ENCODE peak calls at places on chromosome 3, in six cellular contexts. One of them, this sample, is unnamed.

GRCh38 chr3:59777559-59778178 is 727.8 kb upstream of the CFAP20DC start:
- DNase-seq in pancreas: no peak
- DNase-seq in GM12865: no peak
- DNase-seq in body of pancreas: no peak
- DNase-seq in neural crest cell: no peak
- DNase-seq in fibroblast of the aortic adventitia: no peak
- DNase-seq in this sample: no peak

GRCh38 chr3:143095813-143096212 is 23.8 kb upstream of the CHST2 start:
- DNase-seq in pancreas: no peak
- DNase-seq in GM12865: no peak
- DNase-seq in body of pancreas: no peak
- DNase-seq in neural crest cell: no peak
- DNase-seq in fibroblast of the aortic adventitia: no peak
- DNase-seq in this sample: no peak

GRCh38 chr3:121529308-121529707 is 16.5 kb downstream of the POLQ start:
- DNase-seq in pancreas: no peak
- DNase-seq in GM12865: no peak
- DNase-seq in body of pancreas: no peak
- DNase-seq in neural crest cell: no peak
- DNase-seq in fibroblast of the aortic adventitia: peak; percentile 39
- DNase-seq in this sample: no peak

GRCh38 chr3:114451561-114452018 is 157.8 kb downstream of the TIGIT start:
- DNase-seq in pancreas: peak; percentile 28
- DNase-seq in GM12865: no peak
- DNase-seq in body of pancreas: peak; percentile 34
- DNase-seq in neural crest cell: no peak
- DNase-seq in fibroblast of the aortic adventitia: peak; percentile 66
- DNase-seq in this sample: no peak

GRCh38 chr3:192851821-192852352 is 65.8 kb downstream of the MB21D2 start:
- DNase-seq in pancreas: peak; percentile 90
- DNase-seq in GM12865: peak; percentile 72
- DNase-seq in body of pancreas: peak; percentile 88
- DNase-seq in neural crest cell: no peak
- DNase-seq in fibroblast of the aortic adventitia: peak; percentile 78
- DNase-seq in this sample: no peak

GRCh38 chr3:11847607-11848006 is 922 bp upstream of the TAMM41 start:
- DNase-seq in pancreas: no peak
- DNase-seq in GM12865: no peak
- DNase-seq in body of pancreas: no peak
- DNase-seq in neural crest cell: no peak
- DNase-seq in fibroblast of the aortic adventitia: no peak
- DNase-seq in this sample: no peak

GRCh38 chr3:46383946-46384330 is 13.2 kb downstream of the CCR5 start:
- DNase-seq in pancreas: no peak
- DNase-seq in GM12865: no peak
- DNase-seq in body of pancreas: no peak
- DNase-seq in neural crest cell: no peak
- DNase-seq in fibroblast of the aortic adventitia: no peak
- DNase-seq in this sample: no peak

GRCh38 chr3:37418357-37418756 is 244.0 kb upstream of the LRRFIP2 start:
- DNase-seq in pancreas: no peak
- DNase-seq in GM12865: no peak
- DNase-seq in body of pancreas: no peak
- DNase-seq in neural crest cell: no peak
- DNase-seq in fibroblast of the aortic adventitia: no peak
- DNase-seq in this sample: no peak

GRCh38 chr3:128415773-128416577 is 50.7 kb downstream of the DNAJB8 start:
- DNase-seq in pancreas: no peak
- DNase-seq in GM12865: no peak
- DNase-seq in body of pancreas: no peak
- DNase-seq in neural crest cell: no peak
- DNase-seq in fibroblast of the aortic adventitia: no peak
- DNase-seq in this sample: no peak

GRCh38 chr3:193974147-193974546 is 161.8 kb upstream of the HES1 start:
- DNase-seq in pancreas: no peak
- DNase-seq in GM12865: no peak
- DNase-seq in body of pancreas: no peak
- DNase-seq in neural crest cell: no peak
- DNase-seq in fibroblast of the aortic adventitia: no peak
- DNase-seq in this sample: no peak

GRCh38 chr3:45786801-45787495 is 9.4 kb downstream of the SLC6A20 start:
- DNase-seq in pancreas: no peak
- DNase-seq in GM12865: no peak
- DNase-seq in body of pancreas: no peak
- DNase-seq in neural crest cell: no peak
- DNase-seq in fibroblast of the aortic adventitia: no peak
- DNase-seq in this sample: no peak

GRCh38 chr3:168714609-168715240 is 619.0 kb upstream of the GOLIM4 start:
- DNase-seq in pancreas: no peak
- DNase-seq in GM12865: peak; percentile 55
- DNase-seq in body of pancreas: no peak
- DNase-seq in neural crest cell: no peak
- DNase-seq in fibroblast of the aortic adventitia: no peak
- DNase-seq in this sample: no peak

GRCh38 chr3:43178891-43179366 is 73.0 kb upstream of the POMGNT2 start:
- DNase-seq in pancreas: peak; percentile 67
- DNase-seq in GM12865: no peak
- DNase-seq in body of pancreas: peak; percentile 47
- DNase-seq in neural crest cell: no peak
- DNase-seq in fibroblast of the aortic adventitia: peak; percentile 14
- DNase-seq in this sample: no peak
- TF ChIP-seq CTCF in pancreas: no peak
- TF ChIP-seq CTCF in GM12865: no peak
- TF ChIP-seq CTCF in body of pancreas: no peak
- TF ChIP-seq CTCF in neural crest cell: no peak
- TF ChIP-seq CTCF in fibroblast of the aortic adventitia: no peak
- TF ChIP-seq CTCF in this sample: no peak

GRCh38 chr3:57586778-57587177 is 10.4 kb downstream of the ARF4 start:
- DNase-seq in pancreas: no peak
- DNase-seq in GM12865: peak; percentile 32
- DNase-seq in body of pancreas: no peak
- DNase-seq in neural crest cell: no peak
- DNase-seq in fibroblast of the aortic adventitia: no peak
- DNase-seq in this sample: no peak

GRCh38 chr3:57577786-57578185 is 19.4 kb downstream of the ARF4 start:
- DNase-seq in pancreas: no peak
- DNase-seq in GM12865: no peak
- DNase-seq in body of pancreas: no peak
- DNase-seq in neural crest cell: no peak
- DNase-seq in fibroblast of the aortic adventitia: no peak
- DNase-seq in this sample: peak; percentile 17

GRCh38 chr3:57587946-57588345 is 9.2 kb downstream of the ARF4 start:
- DNase-seq in pancreas: no peak
- DNase-seq in GM12865: no peak
- DNase-seq in body of pancreas: no peak
- DNase-seq in neural crest cell: no peak
- DNase-seq in fibroblast of the aortic adventitia: peak; percentile 55
- DNase-seq in this sample: no peak

GRCh38 chr3:57583544-57583943 is 13.6 kb downstream of the ARF4 start:
- DNase-seq in pancreas: no peak
- DNase-seq in GM12865: no peak
- DNase-seq in body of pancreas: no peak
- DNase-seq in neural crest cell: no peak
- DNase-seq in fibroblast of the aortic adventitia: no peak
- DNase-seq in this sample: no peak

DNA sequence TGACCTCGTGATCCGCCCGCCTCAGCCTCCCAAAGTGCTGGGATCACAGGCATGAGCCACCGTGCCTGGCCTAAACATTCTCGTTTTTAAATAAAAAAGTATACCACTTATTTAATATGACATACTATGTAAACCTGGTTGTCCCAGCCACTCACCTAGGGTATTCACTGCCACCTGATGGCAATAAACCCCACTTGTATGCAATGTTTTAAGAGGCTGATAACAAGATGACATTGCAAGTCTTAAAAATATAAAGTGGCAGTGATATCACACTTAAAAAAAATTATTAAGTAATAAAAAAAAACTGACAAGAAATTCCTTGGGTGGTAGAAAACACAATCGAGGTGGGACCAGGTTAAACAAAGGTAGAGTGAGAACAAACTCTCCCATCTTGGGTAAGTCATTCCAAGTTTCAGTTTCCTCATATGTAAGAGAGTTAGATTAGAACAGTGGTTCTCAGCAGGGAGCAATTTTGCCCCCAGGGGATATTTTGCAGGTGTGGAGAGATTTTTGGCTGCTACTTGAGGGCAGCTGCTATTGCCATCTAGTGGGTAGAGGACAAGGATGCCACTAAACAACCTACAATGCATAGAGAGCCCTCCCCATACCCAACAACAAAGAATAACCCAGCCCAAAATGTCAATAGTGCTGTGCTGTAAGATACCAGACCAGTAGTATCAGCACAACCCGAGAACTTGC is 14.5 kb downstream of the ARF4 start:
- DNase-seq in pancreas: no peak
- DNase-seq in GM12865: peak; percentile 37
- DNase-seq in body of pancreas: no peak
- DNase-seq in neural crest cell: no peak
- DNase-seq in fibroblast of the aortic adventitia: no peak
- DNase-seq in this sample: no peak
- TF ChIP-seq CTCF in pancreas: no peak
- TF ChIP-seq CTCF in GM12865: no peak
- TF ChIP-seq CTCF in body of pancreas: no peak
- TF ChIP-seq CTCF in neural crest cell: peak; percentile 51
- TF ChIP-seq CTCF in fibroblast of the aortic adventitia: peak; percentile 20
- TF ChIP-seq CTCF in this sample: no peak

GRCh38 chr3:127371338-127371737 is 83.5 kb upstream of the PRR20G start:
- DNase-seq in pancreas: no peak
- DNase-seq in GM12865: no peak
- DNase-seq in body of pancreas: no peak
- DNase-seq in neural crest cell: no peak
- DNase-seq in fibroblast of the aortic adventitia: no peak
- DNase-seq in this sample: no peak

GRCh38 chr3:127374626-127375010 is 86.8 kb upstream of the PRR20G start:
- DNase-seq in pancreas: no peak
- DNase-seq in GM12865: no peak
- DNase-seq in body of pancreas: no peak
- DNase-seq in neural crest cell: no peak
- DNase-seq in fibroblast of the aortic adventitia: no peak
- DNase-seq in this sample: no peak

GRCh38 chr3:127375151-127375937 is 87.5 kb upstream of the PRR20G start:
- DNase-seq in pancreas: no peak
- DNase-seq in GM12865: no peak
- DNase-seq in body of pancreas: no peak
- DNase-seq in neural crest cell: no peak
- DNase-seq in fibroblast of the aortic adventitia: no peak
- DNase-seq in this sample: no peak

GRCh38 chr3:127371846-127372245 is 84.0 kb upstream of the PRR20G start:
- DNase-seq in pancreas: no peak
- DNase-seq in GM12865: no peak
- DNase-seq in body of pancreas: no peak
- DNase-seq in neural crest cell: no peak
- DNase-seq in fibroblast of the aortic adventitia: no peak
- DNase-seq in this sample: no peak

GRCh38 chr3:127373701-127374625 is 86.1 kb upstream of the PRR20G start:
- DNase-seq in pancreas: no peak
- DNase-seq in GM12865: peak; percentile 31
- DNase-seq in body of pancreas: no peak
- DNase-seq in neural crest cell: peak; percentile 34
- DNase-seq in fibroblast of the aortic adventitia: peak; percentile 1
- DNase-seq in this sample: peak; percentile 49
- TF ChIP-seq CTCF in pancreas: no peak
- TF ChIP-seq CTCF in GM12865: peak; percentile 51
- TF ChIP-seq CTCF in body of pancreas: no peak
- TF ChIP-seq CTCF in neural crest cell: peak; percentile 57
- TF ChIP-seq CTCF in fibroblast of the aortic adventitia: peak; percentile 45
- TF ChIP-seq CTCF in this sample: peak; percentile 42

GRCh38 chr3:31559872-31560534 is 27.3 kb downstream of the STT3B start:
- DNase-seq in pancreas: no peak
- DNase-seq in GM12865: peak; percentile 13
- DNase-seq in body of pancreas: no peak
- DNase-seq in neural crest cell: no peak
- DNase-seq in fibroblast of the aortic adventitia: no peak
- DNase-seq in this sample: no peak

GRCh38 chr3:31561891-31562290 is 29.2 kb downstream of the STT3B start:
- DNase-seq in pancreas: no peak
- DNase-seq in GM12865: no peak
- DNase-seq in body of pancreas: no peak
- DNase-seq in neural crest cell: no peak
- DNase-seq in fibroblast of the aortic adventitia: no peak
- DNase-seq in this sample: no peak

GRCh38 chr3:31567036-31567435 is 34.3 kb downstream of the STT3B start:
- DNase-seq in pancreas: no peak
- DNase-seq in GM12865: peak; percentile 18
- DNase-seq in body of pancreas: no peak
- DNase-seq in neural crest cell: no peak
- DNase-seq in fibroblast of the aortic adventitia: no peak
- DNase-seq in this sample: no peak

GRCh38 chr3:31565288-31565687 is 32.6 kb downstream of the STT3B start:
- DNase-seq in pancreas: no peak
- DNase-seq in GM12865: no peak
- DNase-seq in body of pancreas: no peak
- DNase-seq in neural crest cell: no peak
- DNase-seq in fibroblast of the aortic adventitia: peak; percentile 71
- DNase-seq in this sample: no peak

DNA sequence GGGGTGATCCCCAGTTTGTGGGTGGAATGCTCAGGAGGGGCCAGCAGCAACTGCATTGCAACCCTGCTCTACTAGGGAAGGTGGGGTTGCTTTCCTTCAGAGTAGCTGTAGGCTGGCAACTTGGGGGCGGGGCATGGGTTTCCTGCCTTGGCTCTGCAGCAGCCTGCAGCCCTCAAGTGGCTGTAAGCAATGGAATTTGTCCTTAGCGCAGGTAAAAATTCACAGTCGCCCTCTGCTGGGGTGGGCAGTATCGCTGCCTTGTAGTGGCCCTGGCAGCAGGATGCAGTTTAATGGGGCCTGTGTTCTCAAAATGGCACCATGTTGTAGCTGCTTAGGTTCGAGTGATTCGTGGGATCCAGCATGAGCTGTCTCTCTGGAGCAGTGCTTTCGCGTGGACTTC is 29.8 kb downstream of the STT3B start:
- DNase-seq in pancreas: no peak
- DNase-seq in GM12865: no peak
- DNase-seq in body of pancreas: no peak
- DNase-seq in neural crest cell: no peak
- DNase-seq in fibroblast of the aortic adventitia: no peak
- DNase-seq in this sample: peak; percentile 15
- TF ChIP-seq CTCF in pancreas: no peak
- TF ChIP-seq CTCF in GM12865: no peak
- TF ChIP-seq CTCF in body of pancreas: no peak
- TF ChIP-seq CTCF in neural crest cell: no peak
- TF ChIP-seq CTCF in fibroblast of the aortic adventitia: no peak
- TF ChIP-seq CTCF in this sample: peak; percentile 8

DNA sequence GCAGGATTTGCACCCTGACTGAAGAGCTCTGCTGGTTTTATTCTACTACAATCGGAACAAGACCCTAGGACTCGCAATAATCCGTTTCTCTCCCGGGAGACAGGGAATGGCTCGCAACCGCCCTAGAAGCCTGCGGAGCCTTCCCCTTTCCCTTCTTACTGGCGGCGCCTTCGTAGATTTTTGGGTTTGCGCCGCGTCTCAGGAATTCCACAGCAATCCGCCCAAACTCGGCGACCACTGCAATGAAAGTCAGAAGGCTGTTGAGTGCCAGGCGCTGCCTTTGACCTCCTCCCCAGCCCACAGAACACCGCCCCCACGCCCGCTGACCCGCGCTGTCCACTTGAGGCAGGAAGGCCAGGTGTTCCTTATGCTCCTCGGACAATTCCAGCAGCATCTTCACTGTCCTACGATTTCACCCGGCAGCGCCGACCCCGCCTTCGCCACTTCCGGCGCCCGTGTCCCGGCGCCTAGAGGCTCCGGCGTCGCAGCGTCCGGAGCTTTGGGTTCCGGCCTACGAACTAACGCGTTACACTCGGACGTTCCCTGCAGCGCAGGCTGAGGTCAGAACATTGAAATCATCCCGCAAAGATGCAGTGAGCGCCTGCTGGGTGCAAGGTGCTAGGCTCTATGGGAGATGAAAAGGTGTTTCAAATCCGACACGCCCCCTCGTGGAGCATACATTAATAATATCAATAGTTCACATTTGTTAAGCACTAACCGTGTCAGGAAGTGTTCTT is at the start of gene COMMD2:
- DNase-seq in pancreas: peak; percentile 83
- DNase-seq in GM12865: peak; percentile 96
- DNase-seq in body of pancreas: peak; percentile 77
- DNase-seq in neural crest cell: peak; percentile 63
- DNase-seq in fibroblast of the aortic adventitia: peak; percentile 87
- DNase-seq in this sample: peak; percentile 75
- TF ChIP-seq CTCF in pancreas: no peak
- TF ChIP-seq CTCF in GM12865: peak; percentile 36
- TF ChIP-seq CTCF in body of pancreas: no peak
- TF ChIP-seq CTCF in neural crest cell: peak; percentile 64
- TF ChIP-seq CTCF in fibroblast of the aortic adventitia: peak; percentile 32
- TF ChIP-seq CTCF in this sample: no peak